ENCODE peak calls at places on chromosomes 12 and 14, in five cellular contexts. M is fibroblast of pulmonary artery, C is esophagus squamous epithelium, V is KBM-7, Y is GM04504. T is an unnamed sample.

GRCh38 chr14:91614187-91614586 is 104.1 kb upstream of the PPP4R3A start:
- DNase-seq in M (peak), C (no peak), V (no peak), Y (no peak), T (no peak)

GRCh38 chr12:60501124-60501729 is 905.4 kb downstream of the SLC16A7 start:
- DNase-seq in Y (no peak), C (no peak), V (no peak), M (peak), T (no peak)

GRCh38 chr12:96436366-96437295 is 36.4 kb upstream of the CDK17 start:
- DNase-seq in C (no peak), V (no peak), Y (no peak), M (no peak), T (no peak)

GRCh38 chr12:128068211-128068610 is 198.8 kb upstream of the TMEM132C start:
- DNase-seq in M (no peak), Y (no peak), V (no peak), C (no peak), T (no peak)

GRCh38 chr14:39456702-39457250 is 24.5 kb upstream of the FBXO33 start:
- DNase-seq in V (no peak), Y (no peak), C (no peak), M (no peak), T (no peak)

GRCh38 chr14:63499701-63500250 is 43.4 kb downstream of the PPP2R5E start:
- DNase-seq in M (peak), V (no peak), C (no peak), Y (peak), T (no peak)

GRCh38 chr14:58821421-58821820 is 183.7 kb downstream of the DACT1 start:
- DNase-seq in C (no peak), V (no peak), Y (no peak), M (no peak), T (no peak)

GRCh38 chr12:46471404-46471803 is 98.8 kb upstream of the SLC38A2 start:
- DNase-seq in M (no peak), Y (no peak), C (no peak), V (no peak), T (no peak)

GRCh38 chr14:101116486-101117130 is 213.1 kb upstream of the RTL1 start:
- DNase-seq in Y (no peak), V (no peak), M (no peak), C (no peak), T (no peak)

GRCh38 chr12:43241971-43242370 is 310.0 kb downstream of the ADAMTS20 start:
- DNase-seq in C (no peak), V (no peak), Y (no peak), M (peak), T (peak)

GRCh38 chr12:8922544-8922943 is 8.2 kb downstream of the PHC1 start:
- DNase-seq in C (no peak), M (no peak), V (no peak), Y (no peak), T (no peak)

GRCh38 chr12:1500095-1500801 is 94.1 kb downstream of the FBXL14 start:
- DNase-seq in C (no peak), M (peak), V (no peak), Y (peak), T (peak)

GRCh38 chr14:19900999-19901398 is 19.4 kb upstream of the OR4K5 start:
- DNase-seq in M (no peak), C (no peak), Y (no peak), V (no peak), T (no peak)

GRCh38 chr12:3712209-3712992 is 40.5 kb downstream of the CRACR2A start:
- DNase-seq in V (no peak), M (no peak), Y (no peak), C (no peak), T (no peak)

GRCh38 chr14:76836029-76836630 is 9.9 kb downstream of the LRRC74A start:
- DNase-seq in M (peak), V (no peak), C (no peak), Y (no peak), T (no peak)

GRCh38 chr12:1657616-1658167 is 28.7 kb downstream of the WNT5B start:
- DNase-seq in M (no peak), V (no peak), C (no peak), Y (no peak), T (no peak)

GRCh38 chr14:68538641-68539040 is 254.2 kb downstream of the ZFP36L1 start:
- DNase-seq in V (no peak), Y (no peak), C (no peak), M (no peak), T (no peak)

GRCh38 chr12:58026892-58027891 is 85.8 kb downstream of the ATP23 start:
- DNase-seq in C (no peak), M (peak), V (no peak), Y (no peak), T (no peak)

GRCh38 chr12:19830461-19830860 is 391.2 kb downstream of the AEBP2 start:
- DNase-seq in C (no peak), V (no peak), M (no peak), Y (no peak), T (no peak)

GRCh38 chr12:62724947-62725447 is 210.0 kb downstream of the PPM1H start:
- DNase-seq in V (no peak), M (peak), Y (peak), C (no peak), T (peak)

GRCh38 chr14:98962118-98962517 is 309.9 kb downstream of the BCL11B start:
- DNase-seq in C (no peak), V (no peak), M (no peak), Y (no peak), T (no peak)

GRCh38 chr14:35879654-35880249 is 53.6 kb downstream of the BRMS1L start:
- DNase-seq in Y (no peak), V (peak), M (peak), C (no peak), T (no peak)

GRCh38 chr12:68932123-68932700 is 759 bp downstream of the CPM start:
- DNase-seq in V (peak), M (no peak), C (no peak), Y (no peak), T (no peak)

GRCh38 chr12:24228980-24229730 is 279.7 kb upstream of the SOX5 start:
- DNase-seq in C (no peak), M (no peak), Y (no peak), V (no peak), T (no peak)

GRCh38 chr14:85516239-85517112 is 13.5 kb upstream of the FLRT2 start:
- DNase-seq in V (no peak), M (peak), Y (peak), C (no peak), T (peak)

GRCh38 chr14:55019968-55020554 is 6.8 kb downstream of the WDHD1 start:
- DNase-seq in V (no peak), M (peak), Y (no peak), C (no peak), T (no peak)